ENCODE peak calls at places on chromosomes 7 and 10, in seven cellular contexts. One of them, this sample, is unnamed.

GRCh38 chr7:20795881-20796280 is 9.2 kb upstream of the SP8 start:
- DNase-seq in mammary epithelial cell: no peak
- DNase-seq in colonic mucosa: no peak
- DNase-seq in fibroblast of the aortic adventitia: no peak
- DNase-seq in neural progenitor cell: peak; percentile 44
- DNase-seq in endothelial cell: no peak
- DNase-seq in fibroblast of pulmonary artery: no peak
- DNase-seq in this sample: no peak

GRCh38 chr10:71765176-71765906 is 8.0 kb downstream of the VSIR start:
- DNase-seq in mammary epithelial cell: no peak
- DNase-seq in colonic mucosa: no peak
- DNase-seq in fibroblast of the aortic adventitia: peak; percentile 65
- DNase-seq in neural progenitor cell: no peak
- DNase-seq in endothelial cell: no peak
- DNase-seq in fibroblast of pulmonary artery: peak; percentile 34
- DNase-seq in this sample: peak; percentile 30

GRCh38 chr10:29795856-29796255 is 161.1 kb upstream of the SVIL start:
- DNase-seq in mammary epithelial cell: peak; percentile 29
- DNase-seq in colonic mucosa: no peak
- DNase-seq in fibroblast of the aortic adventitia: peak; percentile 64
- DNase-seq in neural progenitor cell: no peak
- DNase-seq in endothelial cell: no peak
- DNase-seq in fibroblast of pulmonary artery: no peak
- DNase-seq in this sample: no peak

GRCh38 chr7:142012825-142013506 is 17.3 kb downstream of the MGAM start:
- DNase-seq in mammary epithelial cell: peak; percentile 47
- DNase-seq in colonic mucosa: no peak
- DNase-seq in fibroblast of the aortic adventitia: peak; percentile 7
- DNase-seq in neural progenitor cell: peak; percentile 25
- DNase-seq in endothelial cell: no peak
- DNase-seq in fibroblast of pulmonary artery: no peak
- DNase-seq in this sample: no peak

GRCh38 chr10:13961096-13961495 is 369.6 kb downstream of the FRMD4A start:
- DNase-seq in mammary epithelial cell: peak; percentile 54
- DNase-seq in colonic mucosa: no peak
- DNase-seq in fibroblast of the aortic adventitia: peak; percentile 96
- DNase-seq in neural progenitor cell: no peak
- DNase-seq in endothelial cell: no peak
- DNase-seq in fibroblast of pulmonary artery: peak; percentile 93
- DNase-seq in this sample: peak; percentile 90

GRCh38 chr7:112298543-112299100 is 92.1 kb downstream of the ZNF277 start:
- DNase-seq in mammary epithelial cell: no peak
- DNase-seq in colonic mucosa: no peak
- DNase-seq in fibroblast of the aortic adventitia: no peak
- DNase-seq in neural progenitor cell: peak; percentile 1
- DNase-seq in endothelial cell: no peak
- DNase-seq in fibroblast of pulmonary artery: no peak
- DNase-seq in this sample: no peak

GRCh38 chr10:71905164-71905563 is 54.1 kb upstream of the PSAP start:
- DNase-seq in mammary epithelial cell: no peak
- DNase-seq in colonic mucosa: no peak
- DNase-seq in fibroblast of the aortic adventitia: no peak
- DNase-seq in neural progenitor cell: no peak
- DNase-seq in endothelial cell: no peak
- DNase-seq in fibroblast of pulmonary artery: no peak
- DNase-seq in this sample: no peak

GRCh38 chr10:38027992-38028391 is 17.5 kb downstream of the ZNF33A start:
- DNase-seq in mammary epithelial cell: peak; percentile 8
- DNase-seq in colonic mucosa: no peak
- DNase-seq in fibroblast of the aortic adventitia: no peak
- DNase-seq in neural progenitor cell: no peak
- DNase-seq in endothelial cell: no peak
- DNase-seq in fibroblast of pulmonary artery: no peak
- DNase-seq in this sample: no peak

GRCh38 chr7:139854803-139855497 is 25.9 kb downstream of the TBXAS1 start:
- DNase-seq in mammary epithelial cell: no peak
- DNase-seq in colonic mucosa: peak; percentile 12
- DNase-seq in fibroblast of the aortic adventitia: no peak
- DNase-seq in neural progenitor cell: no peak
- DNase-seq in endothelial cell: no peak
- DNase-seq in fibroblast of pulmonary artery: no peak
- DNase-seq in this sample: no peak

GRCh38 chr10:97766996-97767924 is 4.5 kb downstream of the SFRP5 start:
- DNase-seq in mammary epithelial cell: no peak
- DNase-seq in colonic mucosa: no peak
- DNase-seq in fibroblast of the aortic adventitia: no peak
- DNase-seq in neural progenitor cell: no peak
- DNase-seq in endothelial cell: no peak
- DNase-seq in fibroblast of pulmonary artery: no peak
- DNase-seq in this sample: no peak

GRCh38 chr10:114024876-114025609 is 18.6 kb upstream of the ADRB1 start:
- DNase-seq in mammary epithelial cell: no peak
- DNase-seq in colonic mucosa: no peak
- DNase-seq in fibroblast of the aortic adventitia: peak; percentile 21
- DNase-seq in neural progenitor cell: no peak
- DNase-seq in endothelial cell: no peak
- DNase-seq in fibroblast of pulmonary artery: peak; percentile 42
- DNase-seq in this sample: peak; percentile 79

GRCh38 chr7:130366561-130366960 is 13.7 kb upstream of the CPA1 start:
- DNase-seq in mammary epithelial cell: no peak
- DNase-seq in colonic mucosa: no peak
- DNase-seq in fibroblast of the aortic adventitia: no peak
- DNase-seq in neural progenitor cell: no peak
- DNase-seq in endothelial cell: no peak
- DNase-seq in fibroblast of pulmonary artery: no peak
- DNase-seq in this sample: no peak

GRCh38 chr7:36723951-36724664 is at the start of gene AOAH:
- DNase-seq in mammary epithelial cell: no peak
- DNase-seq in colonic mucosa: peak; percentile 45
- DNase-seq in fibroblast of the aortic adventitia: no peak
- DNase-seq in neural progenitor cell: no peak
- DNase-seq in endothelial cell: no peak
- DNase-seq in fibroblast of pulmonary artery: no peak
- DNase-seq in this sample: no peak

GRCh38 chr7:114930829-114931655 is 9.1 kb downstream of the MDFIC start:
- DNase-seq in mammary epithelial cell: peak; percentile 56
- DNase-seq in colonic mucosa: no peak
- DNase-seq in fibroblast of the aortic adventitia: peak; percentile 60
- DNase-seq in neural progenitor cell: no peak
- DNase-seq in endothelial cell: no peak
- DNase-seq in fibroblast of pulmonary artery: no peak
- DNase-seq in this sample: peak; percentile 33

DNA sequence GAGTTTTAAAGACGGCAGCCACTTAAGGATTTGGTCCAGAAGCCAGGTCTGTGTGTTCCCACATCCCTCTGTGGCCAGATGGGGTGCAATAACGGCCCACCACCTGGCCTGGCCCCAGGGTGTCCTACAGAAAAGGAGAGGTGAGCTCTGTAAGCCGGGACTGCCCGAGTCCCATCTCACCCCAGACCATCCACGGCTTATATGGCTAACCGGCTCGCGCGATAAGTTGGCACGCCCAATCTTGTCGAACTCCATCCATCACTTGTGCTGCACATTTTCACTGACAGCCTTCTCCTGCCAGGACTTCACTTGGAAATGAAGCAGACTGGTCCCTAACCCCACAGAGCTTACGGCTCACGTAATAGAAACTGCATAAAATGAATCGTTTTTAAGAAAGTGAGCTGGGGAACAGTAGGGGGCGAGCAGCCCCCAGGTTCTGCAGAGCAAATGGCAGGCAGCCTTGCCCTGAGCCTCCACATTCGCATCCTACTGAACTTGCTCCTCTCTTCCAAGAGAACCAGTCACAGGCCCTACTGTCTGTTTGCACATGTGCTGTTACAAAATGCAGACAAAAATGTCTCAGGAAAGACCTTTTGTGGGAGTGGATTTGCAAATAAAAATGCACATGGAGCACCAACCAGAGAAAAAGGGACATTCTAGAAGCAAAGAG is 98.2 kb downstream of the TNS3 start:
- DNase-seq in mammary epithelial cell: no peak
- DNase-seq in colonic mucosa: no peak
- DNase-seq in fibroblast of the aortic adventitia: peak; percentile 43
- DNase-seq in neural progenitor cell: no peak
- DNase-seq in endothelial cell: peak; percentile 27
- DNase-seq in fibroblast of pulmonary artery: peak; percentile 45
- DNase-seq in this sample: peak; percentile 75
- TF ChIP-seq CTCF in mammary epithelial cell: no peak
- TF ChIP-seq CTCF in colonic mucosa: no peak
- TF ChIP-seq CTCF in fibroblast of the aortic adventitia: peak; percentile 33
- TF ChIP-seq CTCF in neural progenitor cell: peak; percentile 25
- TF ChIP-seq CTCF in endothelial cell: no peak
- TF ChIP-seq CTCF in fibroblast of pulmonary artery: peak; percentile 25
- TF ChIP-seq CTCF in this sample: peak; percentile 41

GRCh38 chr10:36362257-36362656 is 720.2 kb upstream of the FZD8 start:
- DNase-seq in mammary epithelial cell: no peak
- DNase-seq in colonic mucosa: no peak
- DNase-seq in fibroblast of the aortic adventitia: no peak
- DNase-seq in neural progenitor cell: no peak
- DNase-seq in endothelial cell: no peak
- DNase-seq in fibroblast of pulmonary artery: no peak
- DNase-seq in this sample: no peak
- TF ChIP-seq CTCF in mammary epithelial cell: no peak
- TF ChIP-seq CTCF in colonic mucosa: no peak
- TF ChIP-seq CTCF in fibroblast of the aortic adventitia: no peak
- TF ChIP-seq CTCF in neural progenitor cell: no peak
- TF ChIP-seq CTCF in endothelial cell: no peak
- TF ChIP-seq CTCF in fibroblast of pulmonary artery: no peak
- TF ChIP-seq CTCF in this sample: no peak

GRCh38 chr7:155798673-155799439 is 13.4 kb downstream of the SHH start:
- DNase-seq in mammary epithelial cell: no peak
- DNase-seq in colonic mucosa: no peak
- DNase-seq in fibroblast of the aortic adventitia: no peak
- DNase-seq in neural progenitor cell: no peak
- DNase-seq in endothelial cell: no peak
- DNase-seq in fibroblast of pulmonary artery: no peak
- DNase-seq in this sample: no peak

GRCh38 chr7:155799514-155799913 is 12.7 kb downstream of the SHH start:
- DNase-seq in mammary epithelial cell: no peak
- DNase-seq in colonic mucosa: no peak
- DNase-seq in fibroblast of the aortic adventitia: peak; percentile 52
- DNase-seq in neural progenitor cell: no peak
- DNase-seq in endothelial cell: no peak
- DNase-seq in fibroblast of pulmonary artery: peak; percentile 76
- DNase-seq in this sample: no peak

GRCh38 chr7:155795951-155796350 is 16.3 kb downstream of the SHH start:
- DNase-seq in mammary epithelial cell: no peak
- DNase-seq in colonic mucosa: no peak
- DNase-seq in fibroblast of the aortic adventitia: no peak
- DNase-seq in neural progenitor cell: no peak
- DNase-seq in endothelial cell: no peak
- DNase-seq in fibroblast of pulmonary artery: no peak
- DNase-seq in this sample: no peak

GRCh38 chr7:155796381-155797261 is 15.6 kb downstream of the SHH start:
- DNase-seq in mammary epithelial cell: no peak
- DNase-seq in colonic mucosa: peak; percentile 63
- DNase-seq in fibroblast of the aortic adventitia: peak; percentile 34
- DNase-seq in neural progenitor cell: peak; percentile 67
- DNase-seq in endothelial cell: peak; percentile 87
- DNase-seq in fibroblast of pulmonary artery: peak; percentile 46
- DNase-seq in this sample: peak; percentile 19

DNA sequence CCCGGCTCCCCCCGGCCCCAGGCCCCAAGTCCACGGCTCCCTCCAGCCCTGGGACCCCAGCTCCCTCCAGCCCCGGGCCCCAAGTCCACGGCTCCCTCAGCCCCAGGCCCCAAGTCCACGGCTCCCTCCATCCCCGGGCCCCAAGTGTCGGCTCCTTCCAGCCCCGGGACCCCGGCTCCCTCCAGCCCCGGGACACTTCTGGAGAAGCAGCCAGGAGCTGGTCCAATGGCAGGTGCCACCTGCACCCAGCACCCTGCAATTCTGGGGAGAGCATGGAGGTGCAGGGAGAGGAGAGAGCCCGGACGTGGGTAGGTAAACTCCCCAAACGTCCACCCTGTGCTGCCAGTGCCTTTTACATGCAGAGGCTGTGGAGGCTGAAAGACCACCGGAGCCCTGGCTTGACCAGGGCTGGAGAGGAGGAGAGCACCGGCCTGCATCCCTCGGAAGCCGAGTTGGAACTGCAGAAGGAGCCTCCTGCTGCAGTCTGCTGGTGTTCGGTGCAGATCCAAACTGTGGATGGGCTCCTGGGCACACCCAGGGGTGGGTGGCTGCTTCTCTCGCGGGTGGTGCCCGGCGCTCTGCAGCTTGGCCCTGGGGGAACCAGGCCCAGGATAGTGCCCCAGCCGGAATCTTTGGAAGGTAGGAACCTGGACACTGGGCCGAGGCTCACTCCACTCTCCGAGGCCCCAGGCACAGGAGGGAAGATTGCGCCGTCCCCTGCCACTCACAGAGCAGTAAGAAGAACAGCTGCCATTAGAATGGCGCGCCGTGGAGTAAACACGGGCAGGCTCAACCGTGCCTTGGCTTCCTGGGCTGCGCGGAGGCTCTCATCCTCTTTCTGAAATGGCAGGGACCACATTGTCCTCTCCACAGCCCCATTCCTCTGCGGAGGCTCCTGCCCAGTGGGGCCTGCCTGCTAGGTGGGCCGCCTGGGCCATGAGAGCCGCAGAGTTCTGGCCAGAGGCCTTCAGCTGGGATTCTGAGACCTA is 14.7 kb downstream of the SHH start:
- DNase-seq in mammary epithelial cell: no peak
- DNase-seq in colonic mucosa: no peak
- DNase-seq in fibroblast of the aortic adventitia: no peak
- DNase-seq in neural progenitor cell: no peak
- DNase-seq in endothelial cell: no peak
- DNase-seq in fibroblast of pulmonary artery: no peak
- DNase-seq in this sample: no peak
- TF ChIP-seq CTCF in mammary epithelial cell: no peak
- TF ChIP-seq CTCF in colonic mucosa: no peak
- TF ChIP-seq CTCF in fibroblast of the aortic adventitia: no peak
- TF ChIP-seq CTCF in neural progenitor cell: no peak
- TF ChIP-seq CTCF in endothelial cell: no peak
- TF ChIP-seq CTCF in fibroblast of pulmonary artery: no peak
- TF ChIP-seq CTCF in this sample: no peak

DNA sequence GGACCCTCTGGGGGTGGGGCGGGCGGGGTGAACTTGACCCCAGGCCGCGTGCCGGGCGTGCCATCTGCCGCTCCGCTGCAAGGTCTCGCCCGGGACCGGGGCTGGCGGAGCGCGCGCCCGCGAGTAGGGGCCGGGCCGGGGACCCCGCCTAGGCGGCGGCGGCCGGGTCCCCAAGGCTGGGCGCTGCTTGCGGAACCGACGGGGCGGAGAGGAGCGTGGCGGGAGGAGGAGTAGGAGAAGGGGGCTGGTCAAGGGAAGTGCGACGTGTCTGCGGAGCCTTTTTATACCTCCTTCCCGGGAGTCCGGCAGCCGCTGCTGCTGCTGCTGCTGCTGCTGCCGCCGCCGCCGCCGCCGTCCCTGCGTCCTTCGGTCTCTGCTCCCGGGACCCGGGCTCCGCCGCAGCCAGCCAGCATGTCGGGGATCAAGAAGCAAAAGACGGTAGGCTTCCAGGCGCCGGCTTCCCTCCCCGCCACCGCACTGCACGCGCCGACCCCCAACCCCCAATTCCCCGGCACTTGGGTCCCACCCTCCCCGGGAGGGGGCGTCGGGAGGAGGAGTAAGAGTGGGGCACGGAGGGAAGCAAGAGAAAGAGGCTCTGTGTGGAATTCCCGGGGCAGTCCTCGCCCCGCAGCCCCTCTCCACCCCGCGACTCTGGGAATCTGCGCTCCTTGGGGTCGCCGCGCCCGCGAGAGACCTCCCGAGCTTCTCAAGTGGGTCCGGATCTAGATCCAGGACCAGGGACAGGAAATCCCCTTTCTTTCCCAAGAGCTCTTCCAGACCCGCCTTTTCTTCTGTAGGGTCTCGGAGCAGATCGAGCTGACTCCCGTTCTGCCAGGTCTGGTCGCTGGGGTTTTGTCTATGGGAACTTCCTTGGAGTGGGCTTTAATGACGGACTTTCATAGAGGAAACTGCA is at the start of gene PAPSS2:
- DNase-seq in mammary epithelial cell: peak; percentile 46
- DNase-seq in colonic mucosa: peak; percentile 72
- DNase-seq in fibroblast of the aortic adventitia: peak; percentile 72
- DNase-seq in neural progenitor cell: peak; percentile 78
- DNase-seq in endothelial cell: peak; percentile 55
- DNase-seq in fibroblast of pulmonary artery: peak; percentile 83
- DNase-seq in this sample: peak; percentile 76
- TF ChIP-seq CTCF in mammary epithelial cell: no peak
- TF ChIP-seq CTCF in colonic mucosa: no peak
- TF ChIP-seq CTCF in fibroblast of the aortic adventitia: no peak
- TF ChIP-seq CTCF in neural progenitor cell: peak; percentile 34
- TF ChIP-seq CTCF in endothelial cell: no peak
- TF ChIP-seq CTCF in fibroblast of pulmonary artery: no peak
- TF ChIP-seq CTCF in this sample: no peak